ENCODE peak calls at places on chromosome 12, in eight cellular contexts. N is cardiac fibroblast, R is HFF-Myc, G is fibroblast of lung, S is gastrocnemius medialis, W is omental fat pad, T is mesothelial cell of epicardium, J is stomach. A is an unnamed sample.

GRCh38 chr12:131049569-131050339 is 96.0 kb downstream of the ADGRD1 start:
- DNase-seq in T (no peak), R (no peak), S (no peak), J (no peak), N (no peak), G (no peak), W (no peak), A (no peak)

GRCh38 chr12:78802593-78802992 is 62.0 kb upstream of the SYT1 start:
- DNase-seq in G (peak), N (peak), T (no peak), R (no peak), J (no peak), W (no peak), S (no peak), A (no peak)

GRCh38 chr12:7995266-7995963 is 37.1 kb upstream of the FOXJ2 start:
- DNase-seq in R (peak), G (peak), J (peak), W (peak), T (no peak), S (peak), N (peak), A (peak)

GRCh38 chr12:2413999-2414792 is 361.4 kb downstream of the CACNA1C start:
- DNase-seq in T (no peak), J (no peak), G (no peak), W (no peak), N (no peak), S (no peak), R (no peak), A (no peak)

GRCh38 chr12:116381744-116382455 is 104.4 kb upstream of the MED13L start:
- DNase-seq in N (peak), J (no peak), G (peak), S (no peak), R (peak), W (no peak), T (no peak), A (no peak)

GRCh38 chr12:89117448-89118034 is 234.8 kb downstream of the DUSP6 start:
- DNase-seq in J (peak), W (no peak), T (no peak), R (no peak), N (peak), S (no peak), G (no peak), A (no peak)

GRCh38 chr12:120468271-120468845 is 1.2 kb downstream of the SRSF9 start:
- DNase-seq in G (peak), T (no peak), N (peak), S (no peak), R (no peak), J (peak), W (peak), A (no peak)

GRCh38 chr12:12384601-12385321 is 27.9 kb downstream of the BORCS5 start:
- DNase-seq in J (no peak), S (no peak), N (no peak), T (no peak), W (no peak), G (peak), R (no peak), A (no peak)

GRCh38 chr12:108310489-108310888 is 28.6 kb downstream of the CMKLR1 start:
- DNase-seq in R (no peak), T (no peak), J (no peak), N (peak), S (no peak), G (peak), W (no peak), A (no peak)

GRCh38 chr12:70828391-70828790 is 92.1 kb downstream of the PTPRR start:
- DNase-seq in G (peak), T (no peak), J (no peak), W (no peak), S (no peak), N (peak), R (no peak), A (no peak)

GRCh38 chr12:118853634-118854033 is 127.7 kb upstream of the SRRM4 start:
- DNase-seq in J (no peak), N (peak), S (no peak), W (no peak), R (no peak), G (no peak), T (no peak), A (no peak)

GRCh38 chr12:118855858-118856257 is 125.5 kb upstream of the SRRM4 start:
- DNase-seq in T (no peak), N (no peak), S (no peak), J (no peak), R (no peak), W (no peak), G (no peak), A (no peak)

DNA sequence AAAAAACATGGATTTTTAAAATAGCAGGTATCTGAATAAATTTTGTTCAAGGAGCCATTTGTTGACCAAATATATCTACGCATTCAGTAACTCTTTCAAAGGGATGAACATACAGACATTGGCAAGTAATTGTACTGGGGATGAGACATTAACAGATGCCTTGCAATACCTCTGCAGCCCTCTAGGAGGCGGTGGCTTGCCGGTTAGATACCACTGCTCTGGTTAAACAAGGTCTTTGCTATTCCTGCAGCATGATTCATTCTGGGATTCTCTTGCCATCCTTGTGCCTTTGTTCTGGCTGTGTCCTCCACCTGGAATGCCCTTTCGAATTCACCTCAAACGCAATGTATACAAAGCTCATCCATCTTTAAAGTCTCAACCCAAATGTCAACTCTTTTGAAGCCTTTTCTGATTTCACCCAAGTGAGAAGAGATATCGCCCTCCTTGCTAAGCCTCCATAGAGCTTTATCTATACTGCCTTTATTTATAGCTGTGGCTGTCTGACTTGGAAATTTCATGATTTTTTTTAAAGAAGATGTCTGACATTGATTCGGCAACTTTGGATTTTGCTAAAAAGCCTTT is 131.0 kb upstream of the SRRM4 start:
- DNase-seq in J (no peak), G (no peak), N (peak), T (no peak), R (no peak), W (no peak), S (no peak), A (no peak)
- TF ChIP-seq CTCF in J (no peak), G (peak), N (peak), T (peak), R (peak), W (no peak), S (peak), A (peak)

GRCh38 chr12:67415473-67415872 is 146.3 kb downstream of the CAND1 start:
- DNase-seq in W (no peak), S (no peak), J (no peak), G (peak), N (peak), T (no peak), R (no peak), A (no peak)
- TF ChIP-seq CTCF in W (no peak), S (peak), J (no peak), G (peak), N (peak), T (no peak), R (peak), A (peak)

GRCh38 chr12:74552201-74552600 is 14.6 kb downstream of the ATXN7L3B start:
- DNase-seq in W (no peak), R (no peak), G (no peak), T (no peak), N (no peak), J (no peak), S (no peak), A (no peak)
- TF ChIP-seq CTCF in W (no peak), R (no peak), G (no peak), T (no peak), N (no peak), J (no peak), S (no peak), A (no peak)

DNA sequence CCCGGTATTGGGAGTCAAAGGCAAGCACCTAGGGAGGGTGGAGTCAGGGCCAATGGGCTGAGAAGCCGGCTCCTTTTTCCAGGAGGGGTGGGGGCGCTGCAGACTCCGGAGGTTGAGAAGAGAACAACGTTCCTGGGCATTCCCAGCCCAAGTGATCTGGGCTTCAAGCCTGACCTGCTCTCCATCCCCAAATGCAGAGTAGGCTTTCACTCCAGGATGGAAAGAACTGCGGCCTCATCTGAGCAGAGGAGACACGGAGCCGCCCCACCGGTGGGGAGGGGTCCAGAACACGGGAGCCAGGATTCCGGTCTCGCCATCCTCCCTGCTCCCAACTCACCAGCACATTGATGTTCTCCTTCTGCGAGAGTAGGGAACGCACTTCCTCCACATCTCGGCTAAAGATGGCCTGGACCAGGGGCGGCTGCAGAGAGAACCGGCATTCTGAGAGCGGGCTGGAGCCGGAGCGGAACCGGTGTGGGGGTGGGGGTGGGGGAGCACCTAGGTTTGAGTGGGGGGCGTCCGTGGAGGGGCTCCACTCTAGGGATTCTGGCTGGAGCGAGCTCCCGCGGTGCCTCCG is 605 bp downstream of the ANKRD52 start:
- DNase-seq in G (peak), J (no peak), W (no peak), N (peak), R (no peak), T (no peak), S (no peak), A (no peak)
- TF ChIP-seq CTCF in G (no peak), J (no peak), W (no peak), N (no peak), R (no peak), T (no peak), S (no peak), A (no peak)

GRCh38 chr12:990649-991349 is at the start of gene ERC1:
- DNase-seq in R (peak), J (peak), N (peak), W (peak), S (peak), T (peak), G (peak), A (peak)
- TF ChIP-seq CTCF in R (no peak), J (no peak), N (no peak), W (no peak), S (no peak), T (no peak), G (no peak), A (no peak)

DNA sequence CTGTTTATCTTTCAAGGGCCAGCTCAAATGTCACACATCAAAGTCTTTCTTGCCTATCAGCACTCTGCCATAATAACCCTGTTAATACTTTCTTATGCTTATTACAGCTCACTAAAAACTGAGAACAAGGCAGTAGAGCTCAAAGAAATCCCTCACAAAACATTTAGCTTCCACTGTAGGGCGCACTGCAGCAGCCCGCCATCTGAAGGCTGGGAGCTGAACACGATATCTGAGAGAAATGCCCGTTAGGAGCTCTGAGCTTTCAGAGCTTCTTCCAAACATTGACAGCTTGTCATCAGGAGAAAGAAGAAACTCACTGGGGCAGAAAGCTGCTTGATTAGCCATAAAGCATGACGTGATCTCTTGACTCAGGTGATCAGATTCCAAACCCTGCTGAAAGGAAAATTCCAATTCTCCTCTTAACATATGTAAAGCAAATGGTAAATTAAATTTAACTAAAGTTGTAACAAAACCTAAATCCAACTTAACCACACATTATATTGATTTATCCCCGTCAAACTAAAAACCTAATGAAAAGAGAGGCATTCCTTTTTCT is 175.7 kb downstream of the C12orf50 start:
- DNase-seq in W (no peak), J (no peak), S (no peak), R (no peak), G (no peak), N (no peak), T (no peak), A (no peak)
- TF ChIP-seq CTCF in W (no peak), J (no peak), S (no peak), R (no peak), G (no peak), N (no peak), T (no peak), A (no peak)

A was measured in D721Med.